ENCODE peak calls at places on chromosomes 11 and 22, in ten cellular contexts. L, Y, X, D, Q, F, J, S, B and E are unnamed samples.

GRCh38 chr11:10591741-10592140 is 23.3 kb upstream of the LYVE1 start:
- DNase-seq in L (no peak), Y (no peak), X (no peak), D (no peak), Q (no peak), F (no peak), J (no peak), S (no peak), B (no peak), E (no peak)

GRCh38 chr22:44685384-44686056 is 16.5 kb upstream of the PRR5 start:
- DNase-seq in L (peak), Y (peak), X (peak), D (no peak), Q (peak), F (peak), J (peak), S (peak), B (peak), E (peak)

GRCh38 chr22:45470871-45471270 is 31.8 kb upstream of the FBLN1 start:
- DNase-seq in L (no peak), Y (no peak), X (no peak), D (no peak), Q (no peak), F (no peak), J (no peak), S (no peak), B (no peak), E (no peak)

GRCh38 chr11:121814962-121815361 is 301.1 kb downstream of the BLID start:
- DNase-seq in L (peak), Y (no peak), X (no peak), D (no peak), Q (peak), F (no peak), J (no peak), S (no peak), B (no peak), E (no peak)

GRCh38 chr11:72813740-72814138 is 472 bp upstream of the ATG16L2 start:
- DNase-seq in L (peak), Y (peak), X (no peak), D (no peak), Q (peak), F (peak), J (no peak), S (no peak), B (peak), E (peak)

GRCh38 chr11:1736447-1736992 is 13.9 kb downstream of the IFITM10 start:
- DNase-seq in L (no peak), Y (no peak), X (no peak), D (no peak), Q (no peak), F (no peak), J (no peak), S (no peak), B (no peak), E (no peak)

GRCh38 chr11:28343304-28344233 is 235.4 kb downstream of the METTL15 start:
- DNase-seq in L (peak), Y (peak), X (no peak), D (peak), Q (peak), F (no peak), J (no peak), S (no peak), B (peak), E (no peak)

GRCh38 chr11:12502950-12503579 is 125.7 kb downstream of the PARVA start:
- DNase-seq in L (no peak), Y (no peak), X (no peak), D (no peak), Q (no peak), F (no peak), J (no peak), S (no peak), B (no peak), E (no peak)

GRCh38 chr11:61775606-61776554 is 16.5 kb downstream of the TMEM258 start:
- DNase-seq in L (no peak), Y (no peak), X (no peak), D (no peak), Q (no peak), F (no peak), J (no peak), S (no peak), B (no peak), E (no peak)

GRCh38 chr11:34809191-34810106 is 106.7 kb downstream of the APIP start:
- DNase-seq in L (peak), Y (peak), X (no peak), D (no peak), Q (no peak), F (no peak), J (no peak), S (no peak), B (no peak), E (no peak)

GRCh38 chr11:47711816-47712215 is 3.4 kb downstream of the AGBL2 start:
- DNase-seq in L (no peak), Y (no peak), X (no peak), D (no peak), Q (no peak), F (no peak), J (no peak), S (no peak), B (no peak), E (no peak)

GRCh38 chr11:9039194-9039593 is 35.4 kb upstream of the NRIP3 start:
- DNase-seq in L (peak), Y (no peak), X (no peak), D (no peak), Q (no peak), F (no peak), J (no peak), S (no peak), B (no peak), E (no peak)

GRCh38 chr11:73028621-73029020 is 113.5 kb downstream of the FCHSD2 start:
- DNase-seq in L (no peak), Y (peak), X (no peak), D (no peak), Q (no peak), F (no peak), J (no peak), S (no peak), B (no peak), E (no peak)

GRCh38 chr11:121762820-121763219 is 310.1 kb upstream of the SORL1-AS1 start:
- DNase-seq in L (peak), Y (no peak), X (no peak), D (no peak), Q (peak), F (no peak), J (peak), S (no peak), B (no peak), E (peak)

GRCh38 chr11:120564573-120565301 is 53.2 kb downstream of the GRIK4 start:
- DNase-seq in L (no peak), Y (no peak), X (no peak), D (no peak), Q (peak), F (no peak), J (peak), S (no peak), B (peak), E (peak)

GRCh38 chr22:36762687-36763260 is 13.1 kb downstream of the IFT27 start:
- DNase-seq in L (no peak), Y (no peak), X (no peak), D (peak), Q (peak), F (no peak), J (no peak), S (no peak), B (no peak), E (peak)

GRCh38 chr11:12124306-12124705 is 13.9 kb downstream of the MICAL2 start:
- DNase-seq in L (no peak), Y (no peak), X (no peak), D (no peak), Q (no peak), F (no peak), J (no peak), S (no peak), B (no peak), E (no peak)

GRCh38 chr11:118437046-118437735 is 899 bp downstream of the KMT2A start:
- DNase-seq in L (peak), Y (peak), X (peak), D (no peak), Q (peak), F (peak), J (peak), S (peak), B (peak), E (peak)

GRCh38 chr11:10122337-10123197 is 171.5 kb downstream of the SBF2 start:
- DNase-seq in L (peak), Y (peak), X (no peak), D (no peak), Q (peak), F (no peak), J (no peak), S (no peak), B (peak), E (no peak)

GRCh38 chr11:46250071-46251052 is 27.1 kb upstream of the CREB3L1 start:
- DNase-seq in L (no peak), Y (no peak), X (no peak), D (no peak), Q (no peak), F (no peak), J (no peak), S (no peak), B (no peak), E (no peak)

GRCh38 chr11:103699216-103699615 is 337.2 kb upstream of the DDI1 start:
- DNase-seq in L (no peak), Y (no peak), X (no peak), D (no peak), Q (peak), F (no peak), J (no peak), S (no peak), B (no peak), E (no peak)

GRCh38 chr22:46803031-46803880 is 40.8 kb downstream of the TBC1D22A start:
- DNase-seq in L (no peak), Y (no peak), X (peak), D (no peak), Q (peak), F (peak), J (peak), S (peak), B (peak), E (peak)

GRCh38 chr22:41847300-41847699 is 14.4 kb downstream of the SREBF2 start:
- DNase-seq in L (no peak), Y (no peak), X (no peak), D (no peak), Q (no peak), F (no peak), J (no peak), S (no peak), B (no peak), E (no peak)

GRCh38 chr11:3916962-3917361 is 61.5 kb downstream of the STIM1 start:
- DNase-seq in L (peak), Y (no peak), X (no peak), D (no peak), Q (no peak), F (no peak), J (no peak), S (no peak), B (no peak), E (no peak)

GRCh38 chr11:113177596-113178115 is 136.7 kb upstream of the TTC12 start:
- DNase-seq in L (no peak), Y (no peak), X (no peak), D (no peak), Q (no peak), F (no peak), J (no peak), S (no peak), B (peak), E (no peak)

GRCh38 chr22:37557321-37558001 is 2.8 kb upstream of the CDC42EP1 start:
- DNase-seq in L (no peak), Y (no peak), X (no peak), D (no peak), Q (no peak), F (no peak), J (no peak), S (no peak), B (no peak), E (no peak)

GRCh38 chr11:104916442-104916841 is 18.2 kb upstream of the CASP12 start:
- DNase-seq in L (no peak), Y (no peak), X (no peak), D (no peak), Q (no peak), F (no peak), J (no peak), S (no peak), B (no peak), E (no peak)

GRCh38 chr11:57180964-57181363 is 789 bp upstream of the LRRC55 start:
- DNase-seq in L (no peak), Y (no peak), X (no peak), D (no peak), Q (no peak), F (no peak), J (no peak), S (no peak), B (no peak), E (no peak)

GRCh38 chr22:20095521-20095920 is 15.5 kb downstream of the DGCR8 start:
- DNase-seq in L (no peak), Y (no peak), X (no peak), D (no peak), Q (no peak), F (no peak), J (no peak), S (no peak), B (no peak), E (no peak)

GRCh38 chr22:32325811-32326237 is 31.8 kb upstream of the RFPL3 start:
- DNase-seq in L (no peak), Y (no peak), X (no peak), D (no peak), Q (no peak), F (no peak), J (no peak), S (no peak), B (peak), E (no peak)

GRCh38 chr11:26227311-26227710 is 104.6 kb upstream of the ANO3 start:
- DNase-seq in L (peak), Y (peak), X (no peak), D (peak), Q (peak), F (no peak), J (peak), S (no peak), B (no peak), E (no peak)

GRCh38 chr11:64674774-64675173 is 48.2 kb downstream of the NRXN2 start:
- DNase-seq in L (no peak), Y (no peak), X (no peak), D (no peak), Q (no peak), F (no peak), J (no peak), S (no peak), B (no peak), E (no peak)

GRCh38 chr11:9489366-9489765 is 28.6 kb downstream of the ZNF143 start:
- DNase-seq in L (peak), Y (no peak), X (no peak), D (no peak), Q (peak), F (no peak), J (no peak), S (no peak), B (no peak), E (no peak)

GRCh38 chr11:1042626-1043562 is 6.4 kb upstream of the MUC6 start:
- DNase-seq in L (no peak), Y (no peak), X (no peak), D (no peak), Q (no peak), F (no peak), J (no peak), S (no peak), B (no peak), E (peak)

GRCh38 chr11:35097814-35098213 is 41.2 kb upstream of the CD44 start:
- DNase-seq in L (no peak), Y (no peak), X (no peak), D (no peak), Q (no peak), F (no peak), J (no peak), S (no peak), B (peak), E (no peak)

GRCh38 chr11:64407221-64407620 is 48.3 kb downstream of the RPS6KA4 start:
- DNase-seq in L (no peak), Y (no peak), X (no peak), D (no peak), Q (no peak), F (no peak), J (no peak), S (no peak), B (peak), E (no peak)

GRCh38 chr11:68216171-68216938 is 3.3 kb upstream of the KMT5B start:
- DNase-seq in L (no peak), Y (no peak), X (no peak), D (no peak), Q (no peak), F (no peak), J (no peak), S (no peak), B (no peak), E (no peak)